ENCODE peak calls at places on chromosomes 3 and 15, in nine cellular contexts. S, J, Q, U, V, B, T, D and Y are unnamed samples.

GRCh38 chr15:51223771-51224229 is 114.6 kb downstream of the CYP19A1 start:
- DNase-seq in S (no peak), J (no peak), Q (peak), U (peak), V (no peak), B (no peak), T (peak), D (no peak), Y (no peak)

GRCh38 chr3:170910542-170910941 is 2.1 kb upstream of the EIF5A2 start:
- DNase-seq in S (no peak), J (no peak), Q (no peak), U (no peak), V (no peak), B (no peak), T (no peak), D (no peak), Y (no peak)

GRCh38 chr3:117611242-117611641 is 901.7 kb downstream of the TUSC7 start:
- DNase-seq in S (no peak), J (no peak), Q (no peak), U (no peak), V (no peak), B (no peak), T (no peak), D (no peak), Y (peak)

GRCh38 chr15:37015025-37015424 is 85.3 kb downstream of the MEIS2 start:
- DNase-seq in S (no peak), J (no peak), Q (no peak), U (peak), V (peak), B (no peak), T (no peak), D (peak), Y (no peak)

GRCh38 chr3:39000008-39000450 is 51.7 kb downstream of the SCN11A start:
- DNase-seq in S (no peak), J (no peak), Q (peak), U (peak), V (no peak), B (no peak), T (peak), D (peak), Y (no peak)

GRCh38 chr15:83653639-83654378 is at the start of gene ADAMTSL3:
- DNase-seq in S (peak), J (peak), Q (no peak), U (peak), V (peak), B (no peak), T (peak), D (no peak), Y (peak)

GRCh38 chr3:27729748-27730611 is 7.9 kb upstream of the EOMES start:
- DNase-seq in S (no peak), J (no peak), Q (no peak), U (peak), V (peak), B (no peak), T (no peak), D (no peak), Y (no peak)

GRCh38 chr3:29410660-29411405 is 130.0 kb downstream of the RBMS3 start:
- DNase-seq in S (no peak), J (no peak), Q (no peak), U (peak), V (no peak), B (no peak), T (no peak), D (no peak), Y (no peak)

GRCh38 chr3:128390867-128391266 is 75.8 kb downstream of the DNAJB8 start:
- DNase-seq in S (no peak), J (no peak), Q (no peak), U (no peak), V (no peak), B (no peak), T (no peak), D (no peak), Y (no peak)

GRCh38 chr15:67321352-67321751 is 66.8 kb downstream of the IQCH start:
- DNase-seq in S (no peak), J (no peak), Q (no peak), U (no peak), V (no peak), B (no peak), T (no peak), D (no peak), Y (no peak)

GRCh38 chr3:160400048-160400630 is 689 bp downstream of the SMC4 start:
- DNase-seq in S (peak), J (peak), Q (peak), U (peak), V (peak), B (peak), T (peak), D (no peak), Y (peak)

GRCh38 chr15:82313446-82313845 is 35.8 kb downstream of the GOLGA6L10 start:
- DNase-seq in S (no peak), J (no peak), Q (no peak), U (no peak), V (no peak), B (no peak), T (no peak), D (no peak), Y (no peak)

GRCh38 chr15:60020736-60021135 is 16.6 kb downstream of the FOXB1 start:
- DNase-seq in S (no peak), J (no peak), Q (no peak), U (no peak), V (no peak), B (no peak), T (no peak), D (no peak), Y (no peak)

GRCh38 chr15:31304736-31305365 is 21.8 kb upstream of the KLF13 start:
- DNase-seq in S (no peak), J (peak), Q (no peak), U (no peak), V (peak), B (peak), T (no peak), D (no peak), Y (no peak)

GRCh38 chr15:71463156-71463555 is 347.2 kb upstream of the NR2E3 start:
- DNase-seq in S (no peak), J (no peak), Q (no peak), U (no peak), V (no peak), B (no peak), T (no peak), D (no peak), Y (no peak)

GRCh38 chr15:78004919-78005634 is 72.4 kb downstream of the TBC1D2B start:
- DNase-seq in S (peak), J (peak), Q (peak), U (peak), V (peak), B (no peak), T (peak), D (no peak), Y (no peak)

GRCh38 chr3:47854720-47855455 is 52.0 kb downstream of the DHX30 start:
- DNase-seq in S (no peak), J (no peak), Q (no peak), U (no peak), V (no peak), B (no peak), T (no peak), D (no peak), Y (no peak)

GRCh38 chr15:69384626-69385025 is 29.5 kb upstream of the KIF23 start:
- DNase-seq in S (no peak), J (no peak), Q (no peak), U (no peak), V (no peak), B (no peak), T (no peak), D (no peak), Y (no peak)

GRCh38 chr3:195249858-195250464 is 21.0 kb downstream of the XXYLT1 start:
- DNase-seq in S (no peak), J (peak), Q (no peak), U (no peak), V (peak), B (peak), T (no peak), D (no peak), Y (no peak)

GRCh38 chr3:161560006-161560637 is 63.5 kb downstream of the OTOL1 start:
- DNase-seq in S (no peak), J (no peak), Q (peak), U (peak), V (peak), B (peak), T (peak), D (no peak), Y (peak)

GRCh38 chr3:10002951-10003350 is 16.3 kb upstream of the EMC3 start:
- DNase-seq in S (no peak), J (no peak), Q (no peak), U (no peak), V (no peak), B (no peak), T (no peak), D (no peak), Y (no peak)

GRCh38 chr15:64938192-64938591 is 26.5 kb downstream of the ANKDD1A start:
- DNase-seq in S (no peak), J (no peak), Q (peak), U (peak), V (no peak), B (no peak), T (peak), D (peak), Y (no peak)

GRCh38 chr3:101926594-101927105 is 77.3 kb downstream of the NFKBIZ start:
- DNase-seq in S (no peak), J (no peak), Q (no peak), U (peak), V (no peak), B (no peak), T (no peak), D (peak), Y (no peak)

GRCh38 chr3:169861871-169862270 is 7.9 kb downstream of the LRRC31 start:
- DNase-seq in S (no peak), J (no peak), Q (no peak), U (no peak), V (no peak), B (no peak), T (no peak), D (no peak), Y (no peak)

GRCh38 chr3:12536423-12536822 is 8.9 kb downstream of the MKRN2OS start:
- DNase-seq in S (no peak), J (no peak), Q (peak), U (peak), V (no peak), B (no peak), T (no peak), D (no peak), Y (no peak)

GRCh38 chr3:179410317-179410716 is 41.0 kb downstream of the GNB4 start:
- DNase-seq in S (no peak), J (no peak), Q (peak), U (no peak), V (no peak), B (no peak), T (no peak), D (no peak), Y (no peak)

GRCh38 chr15:89104172-89104564 is 15.9 kb downstream of the ABHD2 start:
- DNase-seq in S (no peak), J (no peak), Q (peak), U (peak), V (peak), B (no peak), T (no peak), D (no peak), Y (no peak)

GRCh38 chr15:63611217-63611616 is 14.0 kb downstream of the FBXL22 start:
- DNase-seq in S (no peak), J (no peak), Q (no peak), U (no peak), V (no peak), B (no peak), T (no peak), D (no peak), Y (peak)

GRCh38 chr3:197024881-197025735 is 4.5 kb downstream of the MELTF start:
- DNase-seq in S (no peak), J (no peak), Q (no peak), U (no peak), V (no peak), B (no peak), T (no peak), D (no peak), Y (no peak)

GRCh38 chr15:101621961-101622360 is 30.2 kb downstream of the TM2D3 start:
- DNase-seq in S (no peak), J (no peak), Q (no peak), U (no peak), V (no peak), B (no peak), T (no peak), D (no peak), Y (no peak)

GRCh38 chr3:187264051-187264450 is 27.5 kb downstream of the MASP1 start:
- DNase-seq in S (no peak), J (no peak), Q (peak), U (peak), V (no peak), B (no peak), T (peak), D (no peak), Y (no peak)

GRCh38 chr3:13536832-13537231 is 12.1 kb upstream of the FBLN2 start:
- DNase-seq in S (no peak), J (no peak), Q (no peak), U (peak), V (no peak), B (peak), T (no peak), D (no peak), Y (no peak)

GRCh38 chr15:58307313-58307961 is 124.4 kb upstream of the LIPC start:
- DNase-seq in S (no peak), J (no peak), Q (peak), U (peak), V (no peak), B (no peak), T (no peak), D (peak), Y (peak)

GRCh38 chr15:73677146-73677607 is 7.0 kb upstream of the CD276 start:
- DNase-seq in S (peak), J (peak), Q (peak), U (peak), V (peak), B (peak), T (peak), D (no peak), Y (peak)

GRCh38 chr15:35705885-35706590 is 160.1 kb upstream of the DPH6 start:
- DNase-seq in S (no peak), J (no peak), Q (peak), U (no peak), V (peak), B (no peak), T (no peak), D (no peak), Y (no peak)

GRCh38 chr3:143354342-143354741 is 234.8 kb downstream of the CHST2 start:
- DNase-seq in S (no peak), J (no peak), Q (no peak), U (no peak), V (peak), B (no peak), T (no peak), D (no peak), Y (no peak)

GRCh38 chr3:143352031-143352623 is 232.6 kb downstream of the CHST2 start:
- DNase-seq in S (no peak), J (no peak), Q (no peak), U (no peak), V (no peak), B (no peak), T (no peak), D (no peak), Y (peak)

GRCh38 chr3:143349455-143349854 is 229.9 kb downstream of the CHST2 start:
- DNase-seq in S (no peak), J (no peak), Q (no peak), U (no peak), V (no peak), B (no peak), T (no peak), D (no peak), Y (no peak)

GRCh38 chr3:143348486-143349327 is 229.1 kb downstream of the CHST2 start:
- DNase-seq in S (no peak), J (no peak), Q (no peak), U (peak), V (no peak), B (peak), T (no peak), D (no peak), Y (peak)

GRCh38 chr3:143352850-143353550 is 233.4 kb downstream of the CHST2 start:
- DNase-seq in S (no peak), J (no peak), Q (no peak), U (no peak), V (no peak), B (no peak), T (no peak), D (no peak), Y (peak)
- H3K27ac ChIP-seq in S (no peak), J (no peak), Q (no peak), U (no peak), V (no peak), B (no peak), T (no peak), D (no peak), Y (no peak)

DNA sequence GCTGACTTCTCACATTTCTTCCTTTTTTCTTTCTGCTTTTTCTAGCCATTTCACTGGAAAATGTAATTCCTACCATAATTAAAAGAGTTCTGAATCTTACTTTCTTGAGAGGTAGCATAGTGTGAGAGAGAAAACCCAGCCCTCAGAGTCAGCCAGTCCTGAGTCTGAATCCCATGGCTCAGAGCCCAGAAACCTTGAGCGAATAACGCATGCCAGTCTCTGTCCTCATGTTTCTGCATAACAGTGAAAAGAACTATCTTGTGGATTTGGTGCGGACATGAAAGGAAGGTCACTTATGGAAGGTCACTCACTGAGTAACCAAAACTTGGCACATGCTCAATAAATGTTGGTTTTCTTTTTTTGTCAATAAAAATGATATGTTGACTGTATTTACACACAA is 29.3 kb upstream of the SLCO3A1 start:
- DNase-seq in S (no peak), J (no peak), Q (no peak), U (no peak), V (peak), B (no peak), T (no peak), D (no peak), Y (no peak)
- TF ChIP-seq CTCF in S (no peak), J (no peak), Q (no peak), U (no peak), V (no peak), B (no peak), T (no peak), D (no peak), Y (no peak)

GRCh38 chr3:71061581-71061980 is 521.9 kb downstream of the FOXP1 start:
- DNase-seq in S (no peak), J (no peak), Q (no peak), U (no peak), V (no peak), B (no peak), T (no peak), D (no peak), Y (no peak)

GRCh38 chr3:71062920-71063767 is 520.4 kb downstream of the FOXP1 start:
- DNase-seq in S (no peak), J (no peak), Q (peak), U (peak), V (no peak), B (no peak), T (no peak), D (no peak), Y (no peak)

GRCh38 chr3:71062037-71062919 is 521.2 kb downstream of the FOXP1 start:
- DNase-seq in S (no peak), J (no peak), Q (peak), U (peak), V (no peak), B (no peak), T (no peak), D (no peak), Y (no peak)

GRCh38 chr3:71060536-71060935 is 523.0 kb downstream of the FOXP1 start:
- DNase-seq in S (no peak), J (no peak), Q (no peak), U (no peak), V (no peak), B (no peak), T (no peak), D (no peak), Y (no peak)

DNA sequence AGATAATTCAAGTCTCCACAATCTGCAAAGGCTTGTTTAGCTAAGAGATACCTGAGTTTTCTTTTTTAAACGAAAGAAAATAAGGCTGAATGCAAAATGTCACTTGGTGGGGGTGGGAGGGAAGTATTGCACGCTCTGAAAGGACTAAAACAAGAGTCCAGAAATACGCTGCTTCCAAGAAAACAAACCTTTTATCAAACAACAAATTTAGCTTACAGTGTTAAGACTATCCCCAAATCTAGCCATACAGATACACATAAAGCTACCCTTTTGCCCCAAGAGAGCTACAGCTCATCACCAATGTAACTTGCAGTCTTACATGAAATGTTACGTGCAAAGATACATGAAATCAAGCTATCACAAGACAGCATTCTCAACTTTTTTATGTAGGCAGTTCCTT is 522.5 kb downstream of the FOXP1 start:
- DNase-seq in S (no peak), J (no peak), Q (no peak), U (no peak), V (no peak), B (no peak), T (no peak), D (no peak), Y (no peak)
- H3K27ac ChIP-seq in S (peak), J (no peak), Q (no peak), U (peak), V (peak), B (no peak), T (no peak), D (peak), Y (no peak)

GRCh38 chr3:43286115-43286885 is at the start of gene SNRK:
- DNase-seq in S (peak), J (peak), Q (peak), U (peak), V (peak), B (peak), T (peak), D (no peak), Y (peak)
- TF ChIP-seq CTCF in S (peak), J (no peak), Q (peak), U (peak), V (peak), B (peak), T (no peak), D (peak), Y (no peak)

DNA sequence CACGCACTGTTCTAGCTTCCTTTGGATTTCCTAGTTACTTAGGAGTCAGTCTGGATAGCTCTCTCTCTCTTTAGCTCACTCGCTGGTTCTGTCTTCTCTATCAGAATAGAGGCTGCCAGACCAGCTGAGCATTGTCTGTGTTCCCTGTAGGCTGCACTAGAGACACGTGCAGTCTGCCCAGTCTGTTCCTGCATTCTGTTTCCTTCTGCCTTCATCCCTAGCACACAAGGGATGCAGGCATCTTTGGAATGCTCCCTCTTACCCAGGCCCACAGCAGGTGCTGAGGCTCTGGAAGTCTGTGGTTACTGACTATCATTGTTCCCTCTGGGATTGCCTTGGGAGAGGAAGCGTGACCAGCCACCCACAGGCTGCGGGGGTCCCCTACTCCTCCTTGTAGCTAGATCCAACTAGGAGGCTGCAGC is 322.8 kb downstream of the ZNF621 start:
- DNase-seq in S (no peak), J (no peak), Q (no peak), U (peak), V (peak), B (no peak), T (no peak), D (no peak), Y (no peak)
- H3K27ac ChIP-seq in S (no peak), J (no peak), Q (no peak), U (no peak), V (no peak), B (no peak), T (no peak), D (no peak), Y (no peak)